ENCODE peak calls at places on chromosome 9, in five cellular contexts. I is psoas muscle; E is activated CD4-positive, alpha-beta T cell treated with anti-CD3 and anti-CD28 coated beads, Interleukin-2, amount 10 ng/mL, durations not matched to agents 7 days and 5 days; D is AG08396; U is posterior vena cava. G is an unnamed sample.

GRCh38 chr9:126347911-126348760 is 21.5 kb downstream of the MVB12B start:
- DNase-seq in I (no peak), E (no peak), D (no peak), U (no peak), G (no peak)

GRCh38 chr9:28648723-28649122 is 1075.4 kb upstream of the C9orf72 start:
- DNase-seq in I (no peak), E (no peak), D (no peak), U (no peak), G (no peak)

GRCh38 chr9:115157245-115157674 is 39.3 kb upstream of the TNC start:
- DNase-seq in I (no peak), E (no peak), D (peak; percentile 66), U (no peak), G (no peak)

GRCh38 chr9:77606526-77606925 is 41.6 kb downstream of the GNA14 start:
- DNase-seq in I (no peak), E (no peak), D (no peak), U (no peak), G (no peak)

GRCh38 chr9:32502459-32502858 is 23.5 kb downstream of the RIGI start:
- DNase-seq in I (no peak), E (no peak), D (peak; percentile 14), U (no peak), G (no peak)

GRCh38 chr9:14251146-14252071 is 62.5 kb downstream of the NFIB start:
- DNase-seq in I (peak; percentile 92), E (no peak), D (peak; percentile 22), U (peak; percentile 83), G (peak; percentile 84)

GRCh38 chr9:113244556-113244955 is 23.2 kb downstream of the SLC31A1 start:
- DNase-seq in I (no peak), E (no peak), D (no peak), U (no peak), G (no peak)

GRCh38 chr9:77944556-77945261 is 86.9 kb downstream of the GNAQ start:
- DNase-seq in I (no peak), E (no peak), D (no peak), U (no peak), G (no peak)

GRCh38 chr9:133023117-133023890 is 7.5 kb upstream of the GTF3C5 start:
- DNase-seq in I (no peak), E (peak; percentile 71), D (no peak), U (no peak), G (no peak)

GRCh38 chr9:3497406-3497805 is 28.4 kb downstream of the RFX3 start:
- DNase-seq in I (no peak), E (no peak), D (no peak), U (no peak), G (no peak)

GRCh38 chr9:27426717-27427645 is 97.1 kb upstream of the IFNK start:
- DNase-seq in I (no peak), E (no peak), D (no peak), U (no peak), G (peak; percentile 46)

GRCh38 chr9:128271512-128271911 is 4.3 kb downstream of the GOLGA2 start:
- DNase-seq in I (no peak), E (no peak), D (no peak), U (no peak), G (no peak)

GRCh38 chr9:121643473-121643872 is 8.0 kb upstream of the DAB2IP start:
- DNase-seq in I (no peak), E (no peak), D (no peak), U (no peak), G (no peak)

GRCh38 chr9:78278801-78279200 is 18.1 kb upstream of the PSAT1 start:
- DNase-seq in I (no peak), E (no peak), D (no peak), U (no peak), G (no peak)

GRCh38 chr9:4855861-4856260 is 63.1 kb downstream of the RCL1 start:
- DNase-seq in I (no peak), E (no peak), D (peak; percentile 60), U (no peak), G (peak; percentile 54)

GRCh38 chr9:101737705-101738565 is 512 bp downstream of the GRIN3A start:
- DNase-seq in I (peak; percentile 48), E (no peak), D (peak; percentile 7), U (no peak), G (peak; percentile 86)

GRCh38 chr9:34994429-34995287 is 5.1 kb downstream of the DNAJB5 start:
- DNase-seq in I (peak; percentile 62), E (no peak), D (peak; percentile 55), U (no peak), G (no peak)

GRCh38 chr9:98709968-98710965 is 1.5 kb upstream of the GABBR2 start:
- DNase-seq in I (no peak), E (no peak), D (peak; percentile 63), U (no peak), G (no peak)

GRCh38 chr9:112174965-112175795 is at the start of gene SUSD1:
- DNase-seq in I (peak; percentile 67), E (peak; percentile 33), D (peak; percentile 64), U (peak; percentile 86), G (no peak)

GRCh38 chr9:114570742-114571141 is 16.8 kb upstream of the ATP6V1G1 start:
- DNase-seq in I (no peak), E (no peak), D (no peak), U (no peak), G (no peak)

GRCh38 chr9:136024696-136025316 is 63.6 kb upstream of the UBAC1 start:
- DNase-seq in I (peak; percentile 46), E (no peak), D (no peak), U (no peak), G (peak; percentile 27)

G was measured in posterior cingulate gyrus.